ENCODE peak calls at places on chromosomes 4 and X, in four cellular contexts. P, J, M and U are unnamed samples.
A peak's percentile ranks its signal among the peaks of the same experiment; 100 is the strongest.

GRCh38 chr4:3819210-3819919 is 53.2 kb downstream of the ADRA2C start:
- DNase-seq in M (no peak), P (peak; percentile 59), J (no peak), U (no peak)

GRCh38 chr4:185792384-185793146 is 19.4 kb downstream of the SORBS2 start:
- DNase-seq in J (no peak), P (no peak), M (peak; percentile 13), U (peak; percentile 98)

GRCh38 chr4:154985673-154986072 is 204.6 kb downstream of the RBM46 start:
- DNase-seq in J (no peak), P (no peak), M (no peak), U (no peak)

GRCh38 chr4:185212566-185212965 is 3.2 kb downstream of the SNX25 start:
- DNase-seq in J (no peak), P (no peak), M (no peak), U (no peak)

GRCh38 chrX:24235084-24235710 is 78.7 kb downstream of the SUPT20HL2 start:
- DNase-seq in M (no peak), J (no peak), P (no peak), U (no peak)

GRCh38 chr4:109207060-109207459 is 95.4 kb downstream of the COL25A1 start:
- DNase-seq in P (no peak), J (no peak), M (no peak), U (no peak)

GRCh38 chr4:94363136-94363655 is 20.6 kb upstream of the HPGDS start:
- DNase-seq in J (no peak), P (no peak), M (no peak), U (peak; percentile 34)

GRCh38 chrX:69493193-69493592 is 10.9 kb upstream of the NALF2 start:
- DNase-seq in J (no peak), M (no peak), P (no peak), U (no peak)

GRCh38 chr4:183256756-183257385 is 63.2 kb downstream of the CLDN22 start:
- DNase-seq in M (no peak), P (peak; percentile 85), J (no peak), U (no peak)

GRCh38 chr4:112515278-112516075 is 503 bp downstream of the NEUROG2 start:
- DNase-seq in J (no peak), P (peak; percentile 79), M (no peak), U (no peak)

GRCh38 chrX:119919835-119920585 is 23.5 kb downstream of the NKAP start:
- DNase-seq in J (no peak), P (no peak), M (no peak), U (no peak)

GRCh38 chr4:126372634-126373033 is 1057.9 kb downstream of the FAT4 start:
- DNase-seq in M (no peak), P (no peak), J (no peak), U (no peak)